ENCODE peak calls at places on chromosomes 13 and 19, in five cellular contexts. T is mammary epithelial cell, X is prostate gland, I is endothelial cell of umbilical vein, N is thyroid gland. M is an unnamed sample. For H3K36me3 and H3K27me3, the result is how much of the 10 kb centered on the place peaks cover.

GRCh38 chr19:35776102-35776788 is 881 bp downstream of the ARHGAP33 start:
- DNase-seq in T (no peak), X (no peak), I (no peak), N (no peak), M (no peak)

GRCh38 chr13:102461302-102461701 is 59.5 kb upstream of the FGF14 start:
- DNase-seq in T (no peak), X (no peak), I (no peak), N (no peak), M (no peak)

GRCh38 chr19:16370671-16371391 is 46.2 kb downstream of the KLF2 start:
- DNase-seq in T (no peak), X (no peak), I (no peak), N (no peak), M (no peak)

GRCh38 chr19:36009220-36009619 is 607 bp upstream of the SYNE4 start:
- DNase-seq in T (no peak), X (peak), I (peak), N (peak), M (peak)

GRCh38 chr19:2179095-2179494 is 15.4 kb downstream of the DOT1L start:
- DNase-seq in T (no peak), X (no peak), I (no peak), N (no peak), M (no peak)

GRCh38 chr19:44776402-44777096 is 1.1 kb upstream of the CBLC start:
- DNase-seq in T (peak), X (peak), I (no peak), N (no peak), M (no peak)

GRCh38 chr19:42023121-42023942 is 29.3 kb upstream of the ATP1A3 start:
- DNase-seq in T (no peak), X (no peak), I (no peak), N (no peak), M (no peak)

GRCh38 chr13:40665061-40665753 is 1.2 kb downstream of the FOXO1 start:
- DNase-seq in T (peak), X (peak), I (no peak), N (peak), M (peak)

GRCh38 chr19:4547303-4548237 is 7.7 kb upstream of the LRG1 start:
- DNase-seq in T (no peak), X (no peak), I (peak), N (no peak), M (peak)

GRCh38 chr19:3046621-3047306 is 15.5 kb downstream of the TLE5 start:
- DNase-seq in T (no peak), X (peak), I (no peak), N (peak), M (no peak)

DNA sequence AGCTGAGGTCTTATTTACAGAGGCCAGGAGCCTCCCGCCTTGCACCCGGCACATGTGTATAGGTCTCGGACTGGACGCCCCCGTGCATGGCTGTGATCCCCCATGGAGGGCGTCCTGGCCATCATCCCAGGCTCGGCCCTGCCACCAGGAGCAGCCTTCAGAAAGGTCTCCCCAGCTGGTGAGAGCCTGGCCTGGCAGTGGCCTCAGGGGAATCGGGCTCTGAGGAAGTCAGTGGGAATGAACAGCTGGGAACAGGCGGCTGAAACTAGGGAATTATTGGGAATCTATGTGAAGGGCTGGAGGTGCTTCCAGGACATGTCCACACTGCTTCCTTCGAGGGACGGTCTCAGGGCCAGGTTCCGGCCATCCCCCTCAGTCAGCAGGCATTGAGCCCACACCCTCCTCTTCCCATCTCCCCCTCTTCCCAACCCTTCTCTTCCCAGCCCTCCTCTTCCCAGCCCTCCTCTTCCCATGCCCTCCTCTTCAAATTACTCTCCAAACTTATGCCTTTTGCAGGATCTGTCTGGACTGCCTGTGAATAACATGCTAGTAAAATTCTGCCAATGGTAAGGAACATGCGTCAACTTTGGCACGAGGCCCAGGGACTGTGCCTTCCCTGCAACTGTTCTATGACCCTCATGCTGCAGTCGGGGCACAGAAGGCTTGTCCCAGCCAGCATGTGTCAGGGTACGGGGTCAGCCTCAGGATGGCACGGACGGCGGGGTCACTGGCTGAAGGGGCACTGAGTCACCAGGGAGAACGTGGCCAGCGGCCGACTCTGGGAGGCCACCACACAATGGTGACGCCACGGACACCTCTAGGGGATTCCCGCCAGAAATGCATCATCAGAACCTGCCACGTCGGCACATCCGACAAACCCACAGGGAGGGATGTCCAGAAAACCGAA is 24.2 kb upstream of the C13orf46 start:
- DNase-seq in T (no peak), X (no peak), I (no peak), N (peak), M (peak)
- H3K36me3 ChIP-seq in T (under half), X (under half), I (under half), N (under half), M (half or more)

GRCh38 chr13:97231832-97232201 is 9.7 kb downstream of the MBNL2 start:
- DNase-seq in T (no peak), X (no peak), I (no peak), N (no peak), M (no peak)
- H3K27me3 ChIP-seq in T (under half), X (under half), I (under half), N (under half), M (under half)

DNA sequence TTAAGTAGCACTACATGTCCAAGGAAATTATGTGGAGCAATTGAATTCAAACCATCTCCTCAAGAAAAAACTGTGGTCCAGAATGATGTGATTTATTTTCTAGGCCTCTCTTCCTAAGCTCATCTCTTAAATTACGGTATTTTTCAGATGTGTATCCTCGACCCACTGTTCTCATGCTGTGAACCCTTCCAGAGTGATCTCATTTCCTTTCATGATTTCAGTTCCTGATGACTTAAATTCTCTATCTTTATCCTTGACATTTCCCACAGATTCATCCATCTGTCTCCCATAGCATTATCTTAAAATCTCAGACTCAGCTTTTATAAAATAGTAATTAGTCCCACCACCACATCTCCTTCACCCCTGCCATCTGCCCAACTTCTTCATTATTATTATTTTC is 117.6 kb upstream of the SPRY2 start:
- DNase-seq in T (no peak), X (no peak), I (peak), N (no peak), M (no peak)
- H3K27ac ChIP-seq in T (no peak), X (no peak), I (peak), N (no peak), M (no peak)

GRCh38 chr19:5788422-5788821 is 2.5 kb downstream of the DUS3L start:
- DNase-seq in T (no peak), X (no peak), I (no peak), N (no peak), M (no peak)

GRCh38 chr19:5789886-5790572 is 934 bp downstream of the DUS3L start:
- DNase-seq in T (peak), X (peak), I (no peak), N (no peak), M (no peak)

GRCh38 chr19:5790573-5791520 is at the start of gene DUS3L:
- DNase-seq in T (peak), X (peak), I (peak), N (peak), M (peak)

GRCh38 chr19:5787554-5788182 is 3.1 kb upstream of the PRR22 start:
- DNase-seq in T (no peak), X (no peak), I (no peak), N (no peak), M (no peak)

DNA sequence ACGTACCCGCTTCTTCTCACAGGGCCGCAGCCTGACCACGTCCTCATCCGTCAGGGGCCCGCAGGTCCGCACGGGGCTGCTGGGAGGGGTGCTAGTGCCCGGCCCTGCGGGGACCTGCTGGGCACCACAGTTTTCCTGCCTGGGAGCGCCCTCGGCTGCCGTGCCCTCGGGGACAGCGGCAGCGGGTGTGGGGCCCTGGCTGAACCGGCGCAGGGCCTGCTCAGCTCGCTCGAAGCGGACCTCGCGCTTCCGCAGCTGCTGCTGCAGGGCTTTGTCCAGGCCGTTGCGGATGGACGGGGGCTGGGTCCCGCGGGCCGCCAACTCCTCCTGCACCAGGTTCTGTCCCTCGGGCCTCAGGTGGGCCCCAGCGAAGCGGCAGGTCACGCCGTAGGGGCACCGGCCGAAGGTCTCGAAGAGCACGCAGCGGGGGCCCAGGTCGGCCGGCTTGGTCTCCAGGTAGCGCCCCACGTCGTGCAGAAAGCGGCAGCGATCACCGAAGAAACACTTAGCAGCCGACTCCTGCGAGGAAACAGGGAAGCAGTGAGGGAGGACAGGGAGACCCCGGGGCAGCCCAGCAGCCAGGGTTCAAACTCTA is 1.7 kb downstream of the DUS3L start:
- DNase-seq in T (no peak), X (no peak), I (no peak), N (no peak), M (no peak)
- H3K36me3 ChIP-seq in T (under half), X (under half), I (under half), N (half or more), M (under half)

M was measured in left lung.